ENCODE peak calls at places on chromosomes 16 and 17, in nine cellular contexts. E is astrocyte, Z is cardiac muscle cell, J is MM.1S, W is fibroblast of lung, T is HCT116, U is body of pancreas, G is sigmoid colon, S is heart left ventricle. V is an unnamed sample. For H3K9me3, the result is how much of the 10 kb centered on the place peaks cover.

GRCh38 chr17:81406117-81406953 is 11.1 kb downstream of the BAHCC1 start:
- DNase-seq in U (no peak), S (no peak), G (no peak), J (no peak), W (no peak), E (no peak), T (no peak), Z (no peak), V (no peak)

GRCh38 chr17:49108318-49108717 is 24.3 kb upstream of the B4GALNT2 start:
- DNase-seq in W (peak), S (no peak), G (no peak), U (peak), Z (no peak), T (no peak), E (peak), J (no peak), V (peak)

GRCh38 chr16:19283637-19284036 is 1.9 kb upstream of the CLEC19A start:
- DNase-seq in Z (no peak), S (no peak), E (no peak), T (no peak), U (no peak), G (no peak), W (no peak), J (no peak), V (no peak)

GRCh38 chr17:50630524-50631194 is 4.0 kb upstream of the ABCC3 start:
- DNase-seq in U (peak), G (no peak), E (no peak), Z (peak), W (no peak), J (peak), T (peak), S (peak), V (peak)

GRCh38 chr16:25176136-25176535 is 40.6 kb upstream of the AQP8 start:
- DNase-seq in G (no peak), E (no peak), U (no peak), J (no peak), Z (peak), T (no peak), W (no peak), S (no peak), V (no peak)

GRCh38 chr17:48929812-48930165 is 14.9 kb downstream of the SNF8 start:
- DNase-seq in U (no peak), J (no peak), Z (no peak), W (no peak), E (no peak), T (no peak), S (no peak), G (no peak), V (no peak)

GRCh38 chr16:19410435-19411153 is 7.1 kb upstream of the TMC5 start:
- DNase-seq in Z (peak), G (no peak), J (peak), U (peak), W (no peak), T (no peak), E (no peak), S (peak), V (peak)

GRCh38 chr16:74902161-74902560 is 82.8 kb downstream of the WDR59 start:
- DNase-seq in T (no peak), E (no peak), W (no peak), S (no peak), G (no peak), J (no peak), Z (no peak), U (no peak), V (no peak)

GRCh38 chr16:50326835-50327465 is 41.8 kb downstream of the BRD7 start:
- DNase-seq in W (peak), Z (peak), J (peak), S (no peak), U (no peak), E (no peak), T (peak), G (no peak), V (no peak)

GRCh38 chr17:17424552-17424951 is 52.2 kb upstream of the MED9 start:
- DNase-seq in S (no peak), U (no peak), W (no peak), Z (no peak), G (no peak), T (no peak), E (no peak), J (no peak), V (no peak)

GRCh38 chr17:17425005-17425404 is 51.8 kb upstream of the MED9 start:
- DNase-seq in T (no peak), G (no peak), U (no peak), Z (no peak), J (no peak), S (no peak), E (no peak), W (no peak), V (no peak)

GRCh38 chr17:17423656-17424055 is 53.1 kb upstream of the MED9 start:
- DNase-seq in S (no peak), J (no peak), T (no peak), W (no peak), E (no peak), G (no peak), U (no peak), Z (no peak), V (no peak)

GRCh38 chr17:17425591-17425990 is 51.2 kb upstream of the MED9 start:
- DNase-seq in Z (no peak), W (no peak), G (no peak), E (no peak), U (no peak), T (no peak), J (no peak), S (peak), V (no peak)

DNA sequence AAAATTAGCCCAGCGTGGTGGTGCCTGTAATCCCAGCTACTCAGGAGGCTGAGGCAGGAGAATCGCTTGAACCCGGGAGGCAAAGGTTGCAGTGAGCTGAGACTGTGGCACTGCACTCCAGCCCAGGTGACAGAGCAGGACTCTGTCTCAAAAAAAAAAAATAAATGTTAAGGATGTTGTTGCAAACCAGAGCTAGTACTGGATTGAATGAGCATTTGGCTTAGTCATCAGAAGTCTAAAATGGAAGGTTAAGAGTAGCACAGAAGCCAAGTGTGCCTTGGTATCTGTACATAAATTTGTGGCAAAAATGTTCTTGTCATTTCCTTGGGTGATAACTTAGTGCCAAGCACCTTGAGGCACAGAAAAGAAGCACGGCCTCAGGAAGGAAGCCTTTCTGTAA is 50.6 kb upstream of the MED9 start:
- DNase-seq in E (no peak), T (no peak), W (no peak), G (no peak), U (no peak), S (no peak), Z (no peak), J (no peak), V (no peak)
- H3K9me3 ChIP-seq in E (under half), T (under half), W (under half), G (under half), U (under half), S (under half), Z (under half), J (under half), V (under half)

GRCh38 chr17:82943751-82944150 is 103.9 kb upstream of the ZNF750 start:
- DNase-seq in W (no peak), E (no peak), U (no peak), G (peak), J (no peak), Z (no peak), S (no peak), T (no peak), V (no peak)
- H3K9me3 ChIP-seq in W (under half), E (under half), U (under half), G (under half), J (under half), Z (under half), S (under half), T (under half), V (under half)

DNA sequence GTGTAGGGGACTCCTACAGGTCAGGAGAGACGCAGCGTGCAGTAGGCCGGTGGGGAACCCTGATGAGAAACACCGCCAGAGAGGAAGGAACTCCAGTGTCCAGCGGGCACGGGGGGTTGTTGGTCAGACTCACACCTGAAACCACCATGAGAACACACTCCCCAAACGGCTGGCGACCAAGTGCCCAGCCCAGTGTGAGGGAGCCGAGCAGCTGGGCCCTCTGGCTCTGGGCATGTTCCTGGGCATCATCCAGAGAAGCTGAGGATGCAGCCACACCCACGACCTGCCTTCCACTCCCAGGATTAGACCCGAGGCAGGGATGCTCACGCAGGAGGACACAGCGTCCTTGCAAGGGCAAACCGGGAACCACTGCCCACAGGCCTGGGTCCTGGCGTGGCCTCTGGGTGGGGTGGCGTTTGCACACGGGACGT is 108.3 kb upstream of the ZNF750 start:
- DNase-seq in T (no peak), S (no peak), U (no peak), J (no peak), W (no peak), E (no peak), G (peak), Z (no peak), V (no peak)
- H3K9me3 ChIP-seq in T (under half), S (under half), U (under half), J (under half), W (under half), E (under half), G (under half), Z (under half), V (half or more)

DNA sequence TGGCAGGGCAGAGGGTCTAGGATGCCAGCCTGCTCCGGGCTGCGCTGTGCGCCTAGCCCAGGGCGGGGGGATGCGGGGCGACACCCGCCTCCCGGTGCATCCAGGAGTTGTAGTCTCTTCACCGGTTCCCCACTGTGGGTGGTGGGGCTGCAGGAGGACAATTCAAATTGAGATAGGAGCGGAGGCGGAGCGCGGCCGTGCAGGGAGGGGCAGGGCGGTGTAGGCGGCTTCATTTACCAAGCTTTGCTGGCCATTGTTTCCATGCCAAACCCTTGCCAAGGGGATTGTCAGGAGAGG is 2047.4 kb downstream of the TP53TG3F start:
- DNase-seq in U (no peak), J (no peak), E (no peak), T (no peak), W (no peak), G (no peak), S (no peak), Z (no peak), V (no peak)
- H3K9me3 ChIP-seq in U (under half), J (under half), E (under half), T (under half), W (under half), G (under half), S (under half), Z (under half), V (under half)

GRCh38 chr16:35691057-35691456 is 2231.6 kb downstream of the TP53TG3F start:
- DNase-seq in T (no peak), J (no peak), U (no peak), S (no peak), W (no peak), Z (no peak), G (no peak), E (no peak), V (no peak)

GRCh38 chr16:35687071-35687470 is 2227.7 kb downstream of the TP53TG3F start:
- DNase-seq in S (no peak), Z (no peak), T (no peak), E (no peak), U (no peak), W (no peak), J (no peak), G (no peak), V (no peak)

GRCh38 chr16:35690413-35690812 is 2231.0 kb downstream of the TP53TG3F start:
- DNase-seq in U (no peak), W (no peak), Z (no peak), G (no peak), E (no peak), S (no peak), J (no peak), T (no peak), V (no peak)

GRCh38 chr16:35687781-35688180 is 2228.4 kb downstream of the TP53TG3F start:
- DNase-seq in T (no peak), E (no peak), S (no peak), Z (no peak), U (no peak), J (peak), G (no peak), W (no peak), V (no peak)

GRCh38 chr16:35689764-35690163 is 2230.4 kb downstream of the TP53TG3F start:
- DNase-seq in T (no peak), S (no peak), G (no peak), J (no peak), U (no peak), E (no peak), Z (no peak), W (no peak), V (no peak)
- H3K9me3 ChIP-seq in T (under half), S (under half), G (under half), J (under half), U (under half), E (under half), Z (under half), W (under half), V (under half)

DNA sequence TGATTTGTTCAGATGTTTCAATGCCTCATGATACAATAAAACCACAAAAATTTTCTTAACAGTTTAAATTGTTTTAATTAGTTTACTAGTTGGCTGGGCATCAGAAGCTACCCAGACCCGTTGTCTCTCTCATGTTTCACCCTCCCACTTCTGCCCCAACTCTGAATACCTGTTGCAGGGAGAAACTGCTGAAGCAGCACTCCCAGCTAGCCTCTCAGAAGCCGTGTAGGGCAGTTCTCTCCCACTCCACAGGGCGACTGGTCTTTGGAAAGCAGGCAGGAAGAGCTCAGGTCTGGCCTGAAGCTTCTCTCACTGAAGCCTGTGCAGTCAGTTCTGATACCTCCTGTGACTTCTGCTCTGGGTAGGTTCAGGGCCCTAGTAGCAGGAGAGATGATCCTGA is 1.6 kb upstream of the EDC4 start:
- DNase-seq in W (no peak), S (no peak), E (no peak), J (no peak), G (no peak), T (no peak), Z (no peak), U (no peak), V (no peak)
- H3K9me3 ChIP-seq in W (under half), S (under half), E (under half), J (under half), G (under half), T (under half), Z (under half), U (under half), V (under half)

GRCh38 chr16:16162591-16162990 is 60.7 kb downstream of the ABCC6 start:
- DNase-seq in E (no peak), G (no peak), U (no peak), J (no peak), Z (no peak), W (no peak), S (no peak), T (no peak), V (no peak)
- H3K9me3 ChIP-seq in E (under half), G (under half), U (under half), J (under half), Z (under half), W (under half), S (under half), T (under half), V (under half)

GRCh38 chr16:519841-520687 is 7.4 kb upstream of the CAPN15 start:
- DNase-seq in E (no peak), Z (no peak), G (no peak), W (no peak), J (no peak), U (no peak), T (no peak), S (no peak), V (no peak)

GRCh38 chr16:519425-519824 is 8.1 kb upstream of the CAPN15 start:
- DNase-seq in J (no peak), T (no peak), Z (no peak), G (no peak), E (no peak), U (no peak), W (no peak), S (no peak), V (no peak)

GRCh38 chr16:522320-523096 is 5.0 kb upstream of the CAPN15 start:
- DNase-seq in J (no peak), U (no peak), S (no peak), T (no peak), G (no peak), E (no peak), W (no peak), Z (no peak), V (no peak)

GRCh38 chr16:521381-522210 is 5.9 kb upstream of the CAPN15 start:
- DNase-seq in Z (no peak), T (no peak), E (no peak), W (no peak), U (no peak), G (no peak), J (no peak), S (no peak), V (no peak)

DNA sequence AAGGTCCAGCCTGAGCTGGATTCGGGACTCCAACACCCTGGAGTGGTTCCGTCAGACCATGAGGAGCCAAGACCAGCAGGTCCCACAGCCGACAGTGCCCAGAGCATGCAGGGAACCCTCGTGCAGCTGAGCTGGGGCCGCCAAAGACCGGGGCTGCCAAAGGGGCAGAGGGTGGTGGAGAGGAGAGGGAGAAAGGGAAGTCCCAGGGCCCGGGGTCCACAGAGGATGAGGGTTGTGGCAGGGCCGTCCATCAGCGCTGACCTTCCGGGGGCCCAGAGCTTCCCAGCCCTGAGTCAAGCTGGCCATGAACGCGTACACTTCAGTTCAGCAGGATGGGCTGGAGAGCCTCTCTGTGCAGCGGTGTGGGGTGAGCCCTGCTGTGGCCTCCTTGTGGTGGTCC is 6.7 kb upstream of the CAPN15 start:
- DNase-seq in E (no peak), U (no peak), Z (no peak), T (no peak), G (no peak), S (no peak), J (no peak), W (no peak), V (no peak)
- H3K9me3 ChIP-seq in E (under half), U (under half), Z (under half), T (under half), G (under half), S (under half), J (under half), W (under half), V (under half)

V was measured in MG63.